ENCODE peak calls at places on chromosomes 11 and 22, in eight cellular contexts. D is left lung, O is sigmoid colon, Y is tibial nerve, C is suprapubic skin, N is upper lobe of right lung, R is transverse colon, H is testis. B is an unnamed sample.

GRCh38 chr11:42251984-42252383 is 792.5 kb upstream of the LRRC4C start:
- DNase-seq in D (no peak), O (no peak), Y (no peak), C (no peak), N (no peak), R (no peak), H (no peak), B (no peak)

GRCh38 chr11:569273-569885 is 6.9 kb upstream of the PHRF1 start:
- DNase-seq in D (no peak), O (no peak), Y (no peak), C (no peak), N (no peak), R (no peak), H (no peak), B (no peak)

GRCh38 chr11:118898400-118899295 is 15.0 kb downstream of the CXCR5 start:
- DNase-seq in D (peak; percentile 78), O (peak; percentile 67), Y (no peak), C (no peak), N (no peak), R (peak; percentile 6), H (no peak), B (no peak)

GRCh38 chr11:16977136-16978020 is 36.8 kb downstream of the PLEKHA7 start:
- DNase-seq in D (no peak), O (no peak), Y (no peak), C (no peak), N (no peak), R (peak; percentile 47), H (no peak), B (no peak)

GRCh38 chr11:62431171-62431895 is 12.5 kb downstream of the SCGB1A1 start:
- DNase-seq in D (no peak), O (no peak), Y (no peak), C (no peak), N (no peak), R (no peak), H (no peak), B (no peak)

GRCh38 chr11:37264783-37265182 is 666.7 kb upstream of the RAG2 start:
- DNase-seq in D (no peak), O (no peak), Y (no peak), C (no peak), N (no peak), R (no peak), H (no peak), B (no peak)

GRCh38 chr22:36398602-36399472 is 11.1 kb upstream of the MYH9 start:
- DNase-seq in D (no peak), O (no peak), Y (no peak), C (no peak), N (no peak), R (peak; percentile 59), H (no peak), B (no peak)

GRCh38 chr11:2086239-2087040 is 52.7 kb downstream of the IGF2 start:
- DNase-seq in D (peak; percentile 54), O (peak; percentile 57), Y (no peak), C (peak; percentile 76), N (peak; percentile 53), R (no peak), H (no peak), B (no peak)

GRCh38 chr11:118415739-118416068 is 14.3 kb downstream of the ATP5MG start:
- DNase-seq in D (no peak), O (peak; percentile 89), Y (no peak), C (no peak), N (no peak), R (peak; percentile 40), H (no peak), B (peak; percentile 85)

GRCh38 chr22:45831394-45831793 is 145.6 kb downstream of the WNT7B start:
- DNase-seq in D (no peak), O (no peak), Y (no peak), C (no peak), N (no peak), R (no peak), H (no peak), B (no peak)

DNA sequence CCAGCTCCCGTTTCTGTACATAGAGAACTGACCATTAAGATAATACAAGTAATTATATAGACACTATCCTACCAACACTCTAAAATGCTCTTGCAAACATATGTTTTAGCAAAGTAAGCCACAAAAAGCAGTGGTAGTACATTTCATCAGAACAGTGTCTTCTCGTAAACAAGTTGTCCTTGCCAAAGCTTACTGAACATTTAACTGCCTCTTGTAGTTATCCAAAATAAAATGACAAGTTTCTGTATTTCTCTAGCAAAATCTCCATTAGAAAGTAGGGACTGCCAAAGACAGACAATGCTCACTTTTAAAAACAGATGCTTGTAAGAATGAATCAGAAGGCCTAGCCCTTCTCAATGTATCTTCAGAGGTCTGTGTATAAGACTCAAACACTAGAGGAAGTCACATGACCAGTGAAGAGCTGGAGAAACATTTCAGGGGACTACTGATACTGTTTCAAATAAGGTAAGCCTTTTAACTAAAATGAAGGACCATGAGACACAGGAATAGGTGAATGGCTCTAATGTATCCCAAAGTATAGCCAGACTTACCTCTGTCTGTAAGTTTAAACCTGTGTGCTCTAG is 7.8 kb upstream of the ZC3H12C start:
- DNase-seq in D (no peak), O (no peak), Y (no peak), C (no peak), N (no peak), R (no peak), H (no peak), B (no peak)
- H3K4me3 ChIP-seq in D (no peak overlapping the region), O (no peak overlapping the region), Y (no peak overlapping the region), C (no peak overlapping the region), N (no peak overlapping the region), R (no peak overlapping the region), H (no peak overlapping the region), B (no peak overlapping the region)

GRCh38 chr11:108664730-108665525 is at the start of gene DDX10:
- DNase-seq in D (peak; percentile 96), O (peak; percentile 99), Y (peak; percentile 97), C (peak; percentile 99), N (peak; percentile 97), R (peak; percentile 99), H (peak; percentile 98), B (peak; percentile 99)
- TF ChIP-seq CTCF in D (no peak), O (no peak), Y (no peak), C (no peak), N (peak; percentile 22), R (no peak), H (peak; percentile 35), B (no peak)

GRCh38 chr11:112296044-112296443 is 35.4 kb upstream of the PLET1 start:
- DNase-seq in D (no peak), O (no peak), Y (no peak), C (no peak), N (no peak), R (no peak), H (no peak), B (no peak)
- H3K27ac ChIP-seq in D (no peak overlapping the region), O (no peak overlapping the region), Y (no peak overlapping the region), C (no peak overlapping the region), N (no peak overlapping the region), R (no peak overlapping the region), H (no peak overlapping the region), B (no peak overlapping the region)

DNA sequence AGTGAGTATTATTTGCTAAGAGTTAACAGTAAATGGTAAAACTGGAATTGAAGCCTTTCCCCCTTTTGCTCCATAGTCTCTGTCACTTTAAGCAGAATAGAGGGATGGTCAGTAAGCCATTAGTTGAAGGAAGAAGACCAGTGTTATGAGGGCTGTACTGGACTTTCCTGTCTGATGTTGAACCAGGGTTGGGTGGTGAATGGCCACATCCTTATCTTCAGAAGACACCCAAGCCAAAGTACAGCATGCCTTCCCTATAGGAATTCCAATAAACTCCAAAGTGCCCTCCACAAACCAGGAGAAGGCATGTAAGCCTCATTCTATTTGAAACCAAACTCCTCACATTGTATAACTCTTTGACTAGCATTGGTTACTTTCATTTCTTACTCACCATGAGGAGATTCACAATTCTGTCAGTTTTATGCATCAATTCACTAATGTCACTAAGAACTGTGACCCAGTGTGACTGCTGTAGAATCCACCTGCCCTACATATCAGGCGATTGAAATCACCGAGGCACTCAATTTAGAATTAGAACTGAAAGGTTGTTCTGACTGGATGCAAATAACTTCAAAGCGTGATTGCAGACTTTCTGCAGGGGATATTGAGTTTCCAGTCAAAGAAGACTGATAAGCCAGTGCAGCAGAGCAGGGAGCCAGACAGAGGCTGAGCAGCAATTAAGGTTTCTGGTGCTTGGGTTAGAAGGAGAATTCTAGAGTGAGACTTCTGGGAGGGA is 107.1 kb upstream of the DDI1 start:
- DNase-seq in D (no peak), O (no peak), Y (no peak), C (no peak), N (no peak), R (no peak), H (no peak), B (no peak)
- H3K4me3 ChIP-seq in D (no peak overlapping the region), O (no peak overlapping the region), Y (no peak overlapping the region), C (no peak overlapping the region), N (no peak overlapping the region), R (no peak overlapping the region), H (no peak overlapping the region), B (no peak overlapping the region)

GRCh38 chr11:123755344-123755743 is 1.0 kb upstream of the OR6X1 start:
- DNase-seq in D (no peak), O (no peak), Y (no peak), C (no peak), N (no peak), R (no peak), H (no peak), B (no peak)
- TF ChIP-seq CTCF in D (no peak), O (no peak), Y (no peak), C (no peak), N (no peak), R (no peak), H (no peak), B (no peak)

GRCh38 chr11:19872526-19873135 is 160.0 kb downstream of the NAV2 start:
- DNase-seq in D (no peak), O (no peak), Y (no peak), C (no peak), N (no peak), R (no peak), H (no peak), B (peak; percentile 73)

GRCh38 chr11:19876750-19877149 is 164.1 kb downstream of the NAV2 start:
- DNase-seq in D (no peak), O (no peak), Y (no peak), C (no peak), N (no peak), R (no peak), H (no peak), B (no peak)

GRCh38 chr11:19871531-19871930 is 158.9 kb downstream of the NAV2 start:
- DNase-seq in D (no peak), O (no peak), Y (no peak), C (no peak), N (no peak), R (no peak), H (no peak), B (no peak)

GRCh38 chr11:19873730-19874129 is 161.1 kb downstream of the NAV2 start:
- DNase-seq in D (no peak), O (no peak), Y (no peak), C (no peak), N (no peak), R (no peak), H (no peak), B (peak; percentile 72)

GRCh38 chr11:19874241-19874640 is 161.6 kb downstream of the NAV2 start:
- DNase-seq in D (no peak), O (no peak), Y (no peak), C (no peak), N (no peak), R (no peak), H (no peak), B (no peak)
- H3K27ac ChIP-seq in D (no peak overlapping the region), O (no peak overlapping the region), Y (no peak overlapping the region), C (no peak overlapping the region), N (no peak overlapping the region), R (no peak overlapping the region), H (no peak overlapping the region), B (no peak overlapping the region)